ENCODE peak calls at places on chromosomes 6 and 20, in ten cellular contexts. G, V, F, U, R, I, Q, C, H and A are unnamed samples.

GRCh38 chr20:2559641-2560040 is 23.3 kb downstream of the TMC2 start:
- DNase-seq in R (no peak), Q (no peak), G (no peak), I (no peak), U (no peak), C (no peak), F (peak; percentile 71), V (no peak), H (no peak), A (no peak)

GRCh38 chr6:27312146-27312949 is at the start of gene POM121L2:
- DNase-seq in V (no peak), G (peak; percentile 84), C (peak; percentile 32), R (peak; percentile 53), F (peak; percentile 59), H (no peak), Q (peak; percentile 69), U (peak; percentile 48), I (peak; percentile 42), A (peak; percentile 47)

GRCh38 chr6:25086500-25087091 is 150.8 kb upstream of the RIPOR2 start:
- DNase-seq in G (no peak), U (no peak), H (no peak), F (no peak), Q (no peak), R (no peak), I (no peak), C (no peak), V (no peak), A (no peak)

GRCh38 chr6:15626878-15627683 is 35.7 kb downstream of the DTNBP1 start:
- DNase-seq in R (peak; percentile 42), H (no peak), F (no peak), Q (no peak), C (no peak), G (no peak), U (no peak), I (no peak), V (no peak), A (no peak)

GRCh38 chr6:143536461-143536865 is 24.9 kb upstream of the FUCA2 start:
- DNase-seq in Q (peak; percentile 32), U (peak; percentile 67), V (no peak), R (peak; percentile 40), H (no peak), F (peak; percentile 20), C (peak; percentile 67), I (peak; percentile 27), G (peak; percentile 43), A (no peak)

GRCh38 chr6:138194221-138194620 is 24.1 kb downstream of the PBOV1 start:
- DNase-seq in H (no peak), F (peak; percentile 43), G (no peak), I (no peak), U (no peak), C (no peak), R (no peak), V (no peak), Q (no peak), A (no peak)

GRCh38 chr6:125207956-125208355 is 54.4 kb downstream of the TPD52L1 start:
- DNase-seq in C (no peak), H (no peak), U (peak; percentile 53), I (no peak), R (no peak), G (no peak), Q (no peak), V (no peak), F (no peak), A (no peak)

GRCh38 chr20:58139849-58140786 is 88.3 kb downstream of the ANKRD60 start:
- DNase-seq in U (no peak), R (no peak), F (no peak), G (no peak), I (no peak), V (no peak), H (peak; percentile 43), Q (no peak), C (no peak), A (no peak)

GRCh38 chr6:40386200-40386599 is 201.0 kb downstream of the LRFN2 start:
- DNase-seq in Q (no peak), H (no peak), C (no peak), I (no peak), F (no peak), G (no peak), R (no peak), U (no peak), V (no peak), A (no peak)

GRCh38 chr6:157229733-157230132 is 93.6 kb downstream of the TMEM242 start:
- DNase-seq in U (no peak), I (no peak), F (no peak), C (no peak), V (no peak), Q (no peak), H (peak; percentile 48), R (no peak), G (no peak), A (no peak)

GRCh38 chr6:10030942-10031537 is 383.8 kb downstream of the TFAP2A start:
- DNase-seq in F (no peak), U (peak; percentile 28), G (peak; percentile 49), Q (no peak), I (no peak), V (no peak), C (no peak), H (no peak), R (no peak), A (no peak)

GRCh38 chr20:19974621-19975435 is 42.3 kb upstream of the NAA20 start:
- DNase-seq in C (peak; percentile 92), F (peak; percentile 59), R (peak; percentile 95), Q (no peak), G (peak; percentile 95), U (peak; percentile 97), V (no peak), H (peak; percentile 89), I (no peak), A (peak; percentile 63)

GRCh38 chr6:83193747-83194582 is 808 bp downstream of the RWDD2A start:
- DNase-seq in C (peak; percentile 68), G (peak; percentile 32), V (no peak), R (peak; percentile 37), Q (peak; percentile 62), F (peak; percentile 66), I (no peak), U (peak; percentile 47), H (no peak), A (peak; percentile 79)

GRCh38 chr6:99434702-99435530 is 9.8 kb upstream of the PNISR start:
- DNase-seq in I (no peak), C (no peak), Q (no peak), U (peak; percentile 38), V (no peak), H (no peak), G (peak; percentile 39), F (peak; percentile 30), R (peak; percentile 55), A (no peak)

GRCh38 chr6:43040542-43041257 is 13.0 kb downstream of the CUL7 start:
- DNase-seq in G (no peak), F (peak; percentile 80), H (no peak), R (no peak), I (no peak), V (no peak), C (no peak), U (no peak), Q (no peak), A (no peak)

GRCh38 chr20:33285861-33286495 is 3.0 kb downstream of the BPIFB1 start:
- DNase-seq in V (no peak), F (no peak), I (no peak), Q (no peak), U (no peak), C (no peak), R (no peak), H (no peak), G (no peak), A (peak; percentile 13)